ENCODE peak calls at places on chromosomes 13 and 19, in four cellular contexts. U, Z, G and F are unnamed samples.

GRCh38 chr13:39672378-39673132 is 17.1 kb downstream of the COG6 start:
- DNase-seq in U (no peak), Z (no peak), G (no peak), F (no peak)

GRCh38 chr13:98571955-98572662 is 4.8 kb downstream of the STK24 start:
- DNase-seq in U (no peak), Z (no peak), G (no peak), F (no peak)

GRCh38 chr19:48398329-48399235 is 5.1 kb downstream of the GRIN2D start:
- DNase-seq in U (peak), Z (peak), G (no peak), F (peak)

GRCh38 chr13:22256111-22256639 is 585.3 kb downstream of the FGF9 start:
- DNase-seq in U (no peak), Z (no peak), G (no peak), F (no peak)

GRCh38 chr19:13154911-13155471 is 4.8 kb downstream of the IER2 start:
- DNase-seq in U (peak), Z (peak), G (peak), F (no peak)

GRCh38 chr13:52848455-52849190 is at the start of gene PCDH8:
- DNase-seq in U (peak), Z (peak), G (no peak), F (no peak)

GRCh38 chr19:14021474-14021873 is 6.5 kb upstream of the RLN3 start:
- DNase-seq in U (no peak), Z (no peak), G (peak), F (no peak)

GRCh38 chr13:77537302-77537919 is 1.9 kb downstream of the SCEL start:
- DNase-seq in U (no peak), Z (no peak), G (no peak), F (no peak)

GRCh38 chr19:495440-496332 is 600 bp upstream of the MADCAM1 start:
- DNase-seq in U (peak), Z (no peak), G (no peak), F (peak)

GRCh38 chr13:97242755-97243497 is 20.8 kb downstream of the MBNL2 start:
- DNase-seq in U (no peak), Z (no peak), G (no peak), F (no peak)

GRCh38 chr13:50016421-50016820 is 1.2 kb downstream of the KCNRG start:
- DNase-seq in U (no peak), Z (no peak), G (no peak), F (no peak)

GRCh38 chr13:21742041-21742440 is 71.2 kb downstream of the FGF9 start:
- DNase-seq in U (no peak), Z (no peak), G (no peak), F (no peak)

GRCh38 chr19:16470911-16471811 is 609 bp downstream of the EPS15L1 start:
- DNase-seq in U (peak), Z (peak), G (peak), F (peak)

GRCh38 chr13:86591862-86592261 is 792.6 kb upstream of the SLITRK6 start:
- DNase-seq in U (no peak), Z (no peak), G (peak), F (no peak)

GRCh38 chr19:29942404-29943261 is 594 bp downstream of the URI1 start:
- DNase-seq in U (peak), Z (peak), G (peak), F (peak)

GRCh38 chr19:33304760-33305647 is 2.7 kb upstream of the CEBPA start:
- DNase-seq in U (no peak), Z (no peak), G (no peak), F (no peak)